ENCODE peak calls at places on chromosomes 13 and 19, in four cellular contexts. K, H, S and L are unnamed samples.

GRCh38 chr19:42285988-42286348 is 16.0 kb upstream of the PRR19 start:
- DNase-seq in S (no peak), K (no peak), H (no peak), L (no peak)

GRCh38 chr13:101018720-101019119 is 344.1 kb upstream of the TMTC4 start:
- DNase-seq in K (no peak), S (no peak), H (peak; percentile 71), L (no peak)

GRCh38 chr13:72508392-72508791 is 219.0 kb downstream of the MZT1 start:
- DNase-seq in S (no peak), K (no peak), H (no peak), L (no peak)

GRCh38 chr13:40479196-40479845 is 187.1 kb downstream of the FOXO1 start:
- DNase-seq in S (no peak), H (no peak), K (no peak), L (no peak)

GRCh38 chr19:10752237-10752912 is 34.5 kb downstream of the DNM2 start:
- DNase-seq in S (no peak), K (no peak), H (no peak), L (no peak)

GRCh38 chr13:33490461-33491327 is 205.1 kb upstream of the STARD13 start:
- DNase-seq in S (no peak), K (peak; percentile 90), H (no peak), L (no peak)

GRCh38 chr19:34838753-34839431 is 65.9 kb upstream of the ZNF599 start:
- DNase-seq in H (no peak), S (no peak), K (peak; percentile 92), L (peak; percentile 45)

GRCh38 chr19:13037718-13038117 is 42.4 kb downstream of the NFIX start:
- DNase-seq in S (no peak), H (no peak), K (no peak), L (no peak)

GRCh38 chr13:109180905-109181425 is 551.6 kb downstream of the MYO16 start:
- DNase-seq in H (peak; percentile 90), K (no peak), S (peak; percentile 62), L (no peak)

DNA sequence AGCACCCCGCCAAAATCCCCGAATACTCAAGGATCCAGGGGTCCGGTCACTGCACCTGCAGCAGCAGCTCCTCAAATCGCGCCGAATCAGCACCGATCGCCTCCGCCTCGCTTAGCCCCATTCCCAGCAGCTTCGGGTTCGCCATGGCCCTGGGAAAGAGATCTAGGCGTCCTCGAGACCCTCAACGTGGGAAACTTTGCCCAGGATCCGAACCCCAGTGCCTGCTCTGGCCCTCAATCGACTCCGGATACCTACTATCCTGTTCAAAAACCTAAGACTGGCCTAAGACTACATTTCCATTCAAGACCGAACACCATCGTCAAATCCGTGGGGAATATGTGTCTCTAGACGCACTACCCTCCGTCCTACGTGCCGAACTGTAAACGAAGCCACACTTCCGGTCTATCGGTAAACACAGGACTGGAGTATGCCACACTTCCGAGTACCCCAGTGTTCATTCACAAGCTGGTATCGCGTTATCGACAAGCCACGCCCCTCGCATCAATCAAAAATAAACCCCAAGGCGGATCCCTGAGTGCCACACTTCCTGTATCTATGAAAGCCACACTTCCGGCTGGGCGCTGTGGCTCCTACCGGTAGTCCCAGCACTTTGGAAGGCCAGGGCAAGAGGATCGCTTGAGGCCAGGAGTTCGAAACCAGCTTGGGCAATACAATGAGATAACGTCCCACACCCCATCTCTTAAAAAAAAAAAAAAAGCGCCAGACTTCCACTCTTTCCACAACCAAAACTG is at the start of gene PIH1D1:
- DNase-seq in K (peak; percentile 99), H (peak; percentile 99), S (peak; percentile 100), L (peak; percentile 99)
- TF ChIP-seq CTCF in K (peak; percentile 52), H (no peak), S (no peak), L (no peak)

DNA sequence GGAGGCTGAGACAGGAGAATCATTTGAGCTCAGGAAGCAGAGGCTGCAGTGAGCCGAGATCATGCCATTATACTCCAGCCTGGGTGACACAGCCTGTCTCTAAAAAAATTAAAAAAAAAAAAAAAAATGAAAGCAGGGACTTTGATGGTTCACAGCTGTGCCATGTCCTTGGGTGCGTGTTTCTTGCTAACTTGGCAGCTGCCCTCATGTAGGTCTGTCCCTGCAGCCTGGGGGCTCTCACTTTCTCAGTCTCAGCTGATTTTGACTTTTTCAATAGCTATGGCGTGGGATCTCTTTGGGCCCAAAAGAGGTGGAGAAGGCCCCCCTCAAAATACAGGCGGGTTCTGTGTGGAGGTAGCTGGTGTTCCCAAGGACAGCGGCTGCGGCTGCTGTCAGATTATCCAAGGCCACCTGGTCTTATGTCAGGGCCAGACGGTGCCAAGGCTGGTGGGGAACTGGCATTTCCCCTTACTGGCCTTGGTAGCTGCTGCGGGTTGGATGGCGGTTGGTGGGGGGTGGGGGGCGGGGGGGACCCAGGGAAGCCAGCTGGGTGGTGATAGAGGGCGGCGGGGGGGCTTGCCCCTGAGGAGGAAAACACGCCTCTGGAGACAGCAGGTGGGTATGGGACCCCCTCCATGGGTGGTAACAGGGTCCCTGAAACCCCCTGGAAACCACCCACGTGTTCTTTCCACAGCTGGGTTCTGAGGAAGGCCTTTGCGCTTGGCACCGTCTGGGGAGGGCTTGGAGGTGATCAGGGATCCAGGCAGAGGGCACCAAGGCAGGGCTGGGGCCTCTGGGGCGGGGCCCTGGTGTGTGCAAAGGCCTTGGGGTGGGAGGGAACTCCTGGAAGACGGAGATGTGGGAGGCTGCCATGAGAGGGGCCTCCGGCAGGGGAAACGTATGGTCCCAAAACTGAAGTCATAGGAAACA is 4.2 kb downstream of the TIMM13 start:
- DNase-seq in K (no peak), H (no peak), S (no peak), L (no peak)
- H3K36me3 ChIP-seq in K (peaks cover 5% of the 10 kb centered on the region), H (peaks cover 5% of the 10 kb centered on the region), S (peaks cover 10% of the 10 kb centered on the region), L (no peaks in the 10 kb centered on the region)

GRCh38 chr19:40692212-40692551 is 1.7 kb upstream of the NUMBL start:
- DNase-seq in K (no peak), H (no peak), S (no peak), L (no peak)

GRCh38 chr19:40691421-40692211 is 1.2 kb upstream of the NUMBL start:
- DNase-seq in K (peak; percentile 65), S (no peak), H (no peak), L (no peak)

GRCh38 chr19:40689339-40690049 is 957 bp downstream of the NUMBL start:
- DNase-seq in H (no peak), K (peak; percentile 69), S (no peak), L (peak; percentile 29)

GRCh38 chr19:40690050-40690698 is at the start of gene NUMBL:
- DNase-seq in S (no peak), K (no peak), H (no peak), L (no peak)

GRCh38 chr19:40690699-40691420 is 409 bp upstream of the NUMBL start:
- DNase-seq in S (peak; percentile 88), K (peak; percentile 98), H (peak; percentile 86), L (peak; percentile 97)
- H3K9ac ChIP-seq in S (peak overlapping the region; percentile 79), K (peak overlapping the region; percentile 69), H (peak overlapping the region; percentile 77), L (peak overlapping the region; percentile 83)

GRCh38 chr13:94972262-94972661 is 259.9 kb upstream of the SOX21 start:
- DNase-seq in H (no peak), K (no peak), S (no peak), L (no peak)

GRCh38 chr13:94967183-94968039 is 255.1 kb upstream of the SOX21 start:
- DNase-seq in K (peak; percentile 83), S (peak; percentile 25), H (no peak), L (no peak)

GRCh38 chr13:94968757-94969086 is 256.4 kb upstream of the SOX21 start:
- DNase-seq in S (no peak), H (no peak), K (no peak), L (no peak)

GRCh38 chr13:94966380-94966779 is 254.0 kb upstream of the SOX21 start:
- DNase-seq in S (no peak), H (no peak), K (no peak), L (no peak)

DNA sequence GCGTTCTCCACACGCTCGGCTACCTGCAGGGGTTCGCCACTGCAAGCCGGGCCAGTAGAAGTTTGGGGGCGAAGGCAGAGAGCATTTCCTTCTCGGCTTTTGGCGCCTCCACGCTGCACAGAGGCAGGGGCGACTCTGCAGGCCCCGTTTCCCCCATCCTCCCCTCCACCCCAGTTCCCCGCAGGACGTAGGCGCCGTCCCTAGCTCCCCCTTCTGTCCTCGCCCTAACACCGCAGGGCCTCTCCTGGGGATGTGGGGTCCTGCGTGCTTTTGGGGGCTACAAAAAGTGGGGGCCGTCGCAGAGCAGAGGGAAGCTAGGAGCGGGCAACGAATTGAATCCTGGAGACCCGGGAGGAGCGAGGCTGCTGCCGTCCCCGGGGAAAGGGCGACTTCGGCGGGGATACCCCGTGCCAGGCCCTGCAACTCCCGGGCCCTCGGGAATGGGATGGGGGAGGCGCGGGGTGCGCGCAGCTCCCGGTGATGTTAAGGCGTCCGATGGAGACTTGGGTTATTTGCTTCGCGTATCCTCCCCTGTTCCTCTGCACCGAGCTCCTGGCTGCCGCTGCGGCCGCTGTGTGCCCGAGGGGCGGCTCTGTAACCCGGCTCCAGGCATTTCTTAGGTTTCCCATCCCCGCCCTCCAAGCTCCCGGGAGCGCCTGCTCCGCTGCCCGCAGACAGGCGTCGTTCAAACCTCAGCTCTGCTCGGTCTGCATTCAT is 255.9 kb upstream of the SOX21 start:
- DNase-seq in H (no peak), S (no peak), K (peak; percentile 89), L (no peak)
- TF ChIP-seq CTCF in H (no peak), S (no peak), K (no peak), L (no peak)